ENCODE peak calls at places on chromosomes 7 and 10, in five cellular contexts. Q is fibroblast of pulmonary artery, E is cardiac fibroblast, K is transverse colon, Y is fibroblast of lung. O is an unnamed sample.
A peak's percentile ranks its signal among the peaks of the same experiment; 100 is the strongest.

GRCh38 chr7:94183289-94183749 is 179.2 kb upstream of the BET1 start:
- DNase-seq in Q (peak; percentile 100), E (peak; percentile 100), K (no peak), Y (peak; percentile 100), O (peak; percentile 100)

GRCh38 chr10:88115406-88115805 is 252.0 kb downstream of the PTEN start:
- DNase-seq in Q (no peak), E (no peak), K (no peak), Y (peak; percentile 15), O (no peak)

GRCh38 chr10:123868058-123868995 is 23.3 kb downstream of the CPXM2 start:
- DNase-seq in Q (no peak), E (no peak), K (no peak), Y (no peak), O (no peak)

GRCh38 chr10:47296111-47296894 is 3.7 kb upstream of the GDF10 start:
- DNase-seq in Q (no peak), E (no peak), K (no peak), Y (no peak), O (no peak)

GRCh38 chr10:18060217-18060616 is 80.0 kb upstream of the CACNB2 start:
- DNase-seq in Q (peak; percentile 84), E (peak; percentile 16), K (peak; percentile 19), Y (no peak), O (no peak)

GRCh38 chr10:71035511-71036278 is 147.3 kb upstream of the PCBD1 start:
- DNase-seq in Q (no peak), E (no peak), K (no peak), Y (no peak), O (no peak)

GRCh38 chr10:118499186-118499585 is 96.3 kb downstream of the PRLHR start:
- DNase-seq in Q (no peak), E (no peak), K (no peak), Y (no peak), O (no peak)

GRCh38 chr7:135386181-135386580 is 123.7 kb downstream of the CNOT4 start:
- DNase-seq in Q (peak; percentile 21), E (peak; percentile 51), K (no peak), Y (peak; percentile 24), O (peak; percentile 7)

GRCh38 chr7:40175725-40176510 is 41.1 kb downstream of the SUGCT start:
- DNase-seq in Q (no peak), E (peak; percentile 58), K (no peak), Y (peak; percentile 53), O (peak; percentile 39)

GRCh38 chr10:101562231-101562630 is 25.8 kb downstream of the POLL start:
- DNase-seq in Q (no peak), E (no peak), K (no peak), Y (no peak), O (no peak)

GRCh38 chr10:8280946-8281345 is 226.5 kb downstream of the GATA3 start:
- DNase-seq in Q (no peak), E (no peak), K (no peak), Y (no peak), O (no peak)

GRCh38 chr7:30914611-30915601 is 3.3 kb downstream of the AQP1 start:
- DNase-seq in Q (peak; percentile 21), E (peak; percentile 81), K (no peak), Y (peak; percentile 53), O (peak; percentile 80)

GRCh38 chr10:124004372-124004928 is 88.9 kb downstream of the CHST15 start:
- DNase-seq in Q (no peak), E (no peak), K (no peak), Y (no peak), O (no peak)

GRCh38 chr7:157234271-157234670 is 95.5 kb downstream of the UBE3C start:
- DNase-seq in Q (no peak), E (no peak), K (no peak), Y (no peak), O (peak; percentile 91)

GRCh38 chr10:100886544-100886943 is 26.2 kb upstream of the SLF2 start:
- DNase-seq in Q (no peak), E (no peak), K (no peak), Y (no peak), O (no peak)

GRCh38 chr7:70595741-70596574 is 536.0 kb upstream of the GALNT17 start:
- DNase-seq in Q (no peak), E (no peak), K (peak; percentile 38), Y (peak; percentile 30), O (no peak)

GRCh38 chr10:43417950-43418768 is 9.2 kb upstream of the HNRNPF start:
- DNase-seq in Q (no peak), E (no peak), K (no peak), Y (no peak), O (no peak)

DNA sequence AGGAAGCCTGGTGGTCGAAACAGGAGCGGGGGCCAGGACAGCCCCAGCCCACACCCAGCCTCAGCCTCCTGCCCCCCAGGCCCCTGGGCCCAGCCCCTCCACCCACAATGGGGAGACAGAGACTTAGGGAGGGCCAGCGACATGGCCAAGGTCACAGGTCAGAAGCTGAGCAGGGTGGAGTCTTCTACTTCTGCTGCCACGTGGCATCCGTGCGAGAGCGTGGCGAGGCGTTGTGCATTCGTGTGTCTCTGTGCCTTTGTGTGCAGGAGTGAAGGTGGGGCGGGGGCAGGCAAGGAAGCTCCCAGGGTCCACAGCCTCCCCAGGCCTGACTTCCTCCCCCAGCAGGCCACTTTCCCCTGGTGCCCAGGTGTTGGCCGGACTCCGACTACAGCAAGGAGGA is 14.1 kb upstream of the GRIFIN start:
- DNase-seq in Q (no peak), E (no peak), K (no peak), Y (no peak), O (no peak)
- H3K4me3 ChIP-seq in Q (no peak overlapping the region), E (no peak overlapping the region), K (no peak overlapping the region), Y (no peak overlapping the region), O (no peak overlapping the region)

GRCh38 chr10:52818019-52818418 is 45.4 kb upstream of the MBL2 start:
- DNase-seq in Q (peak; percentile 61), E (peak; percentile 66), K (no peak), Y (peak; percentile 39), O (peak; percentile 19)
- TF ChIP-seq CTCF in Q (peak; percentile 65), E (peak; percentile 56), K (no peak), Y (peak; percentile 46), O (peak; percentile 46)

GRCh38 chr10:49160814-49161213 is 27.0 kb upstream of the FAM170B start:
- DNase-seq in Q (no peak), E (no peak), K (no peak), Y (no peak), O (no peak)

GRCh38 chr10:49157229-49157628 is 23.4 kb upstream of the FAM170B start:
- DNase-seq in Q (no peak), E (no peak), K (no peak), Y (no peak), O (no peak)

GRCh38 chr10:49158915-49159314 is 25.1 kb upstream of the FAM170B start:
- DNase-seq in Q (no peak), E (no peak), K (no peak), Y (no peak), O (no peak)

GRCh38 chr10:49160110-49160509 is 26.3 kb upstream of the FAM170B start:
- DNase-seq in Q (no peak), E (no peak), K (no peak), Y (no peak), O (no peak)

DNA sequence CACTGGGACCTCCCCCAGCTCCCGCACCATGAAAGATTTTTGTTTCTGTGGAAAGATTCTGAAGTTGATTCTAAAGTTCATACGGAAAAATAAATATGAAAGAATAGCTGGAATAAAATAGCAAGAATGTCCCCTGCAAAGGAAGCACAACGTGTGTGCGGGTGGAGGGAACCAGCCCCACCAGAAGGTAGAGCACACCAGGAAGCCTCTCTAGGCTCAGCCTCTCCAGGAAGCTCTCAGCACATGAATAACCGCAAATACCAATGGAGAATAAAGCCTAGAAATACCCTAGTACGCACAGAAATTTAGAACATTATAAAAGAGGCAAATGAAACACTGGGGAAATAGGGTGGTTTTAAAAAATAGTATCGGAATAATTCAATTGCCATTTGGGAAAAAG is 24.6 kb upstream of the FAM170B start:
- DNase-seq in Q (no peak), E (no peak), K (no peak), Y (no peak), O (no peak)
- H3K4me3 ChIP-seq in Q (no peak overlapping the region), E (no peak overlapping the region), K (no peak overlapping the region), Y (no peak overlapping the region), O (no peak overlapping the region)

GRCh38 chr7:95694334-95694733 is 78.0 kb upstream of the DYNC1I1 start:
- DNase-seq in Q (no peak), E (no peak), K (no peak), Y (no peak), O (no peak)
- TF ChIP-seq CTCF in Q (no peak), E (no peak), K (no peak), Y (no peak), O (no peak)

O was measured in AG10803.